ENCODE peak calls at places on chromosome 20, in ten cellular contexts. One of them, this sample, is unnamed.

GRCh38 chr20:41249371-41249770 is 68.2 kb downstream of the ZHX3 start:
- DNase-seq in left ventricle myocardium inferior: peak
- DNase-seq in activated T-cell treated with anti-CD3 and anti-CD28 coated beads, Interleukin-2, amount 50 U/mL, for 4 hours: no peak
- DNase-seq in germinal center: no peak
- DNase-seq in stimulated activated CD4-positive, alpha-beta T cell treated with anti-CD3 and anti-CD28 coated beads, Interleukin-1b, Interleukin-23, amount 100 ng/mL, for 48 hours: no peak
- DNase-seq in Kasumi-1: no peak
- DNase-seq in H7: no peak
- DNase-seq in caudate nucleus: no peak
- DNase-seq in left colon: peak
- DNase-seq in CD4-positive, alpha-beta T cell: no peak
- DNase-seq in this sample: no peak

GRCh38 chr20:1254307-1254706 is 11.8 kb upstream of the SNPH start:
- DNase-seq in left ventricle myocardium inferior: no peak
- DNase-seq in activated T-cell treated with anti-CD3 and anti-CD28 coated beads, Interleukin-2, amount 50 U/mL, for 4 hours: no peak
- DNase-seq in germinal center: no peak
- DNase-seq in stimulated activated CD4-positive, alpha-beta T cell treated with anti-CD3 and anti-CD28 coated beads, Interleukin-1b, Interleukin-23, amount 100 ng/mL, for 48 hours: no peak
- DNase-seq in Kasumi-1: no peak
- DNase-seq in H7: no peak
- DNase-seq in caudate nucleus: no peak
- DNase-seq in left colon: no peak
- DNase-seq in CD4-positive, alpha-beta T cell: no peak
- DNase-seq in this sample: no peak

GRCh38 chr20:46011631-46012482 is 3.1 kb downstream of the MMP9 start:
- DNase-seq in left ventricle myocardium inferior: peak
- DNase-seq in activated T-cell treated with anti-CD3 and anti-CD28 coated beads, Interleukin-2, amount 50 U/mL, for 4 hours: peak
- DNase-seq in germinal center: peak
- DNase-seq in stimulated activated CD4-positive, alpha-beta T cell treated with anti-CD3 and anti-CD28 coated beads, Interleukin-1b, Interleukin-23, amount 100 ng/mL, for 48 hours: peak
- DNase-seq in Kasumi-1: no peak
- DNase-seq in H7: peak
- DNase-seq in caudate nucleus: no peak
- DNase-seq in left colon: peak
- DNase-seq in CD4-positive, alpha-beta T cell: no peak
- DNase-seq in this sample: no peak

GRCh38 chr20:33273117-33273851 is 9.7 kb upstream of the BPIFB1 start:
- DNase-seq in left ventricle myocardium inferior: no peak
- DNase-seq in activated T-cell treated with anti-CD3 and anti-CD28 coated beads, Interleukin-2, amount 50 U/mL, for 4 hours: no peak
- DNase-seq in germinal center: no peak
- DNase-seq in stimulated activated CD4-positive, alpha-beta T cell treated with anti-CD3 and anti-CD28 coated beads, Interleukin-1b, Interleukin-23, amount 100 ng/mL, for 48 hours: peak
- DNase-seq in Kasumi-1: no peak
- DNase-seq in H7: no peak
- DNase-seq in caudate nucleus: no peak
- DNase-seq in left colon: no peak
- DNase-seq in CD4-positive, alpha-beta T cell: no peak
- DNase-seq in this sample: no peak

GRCh38 chr20:59048681-59049030 is 6.1 kb upstream of the PRELID3B start:
- DNase-seq in left ventricle myocardium inferior: no peak
- DNase-seq in activated T-cell treated with anti-CD3 and anti-CD28 coated beads, Interleukin-2, amount 50 U/mL, for 4 hours: no peak
- DNase-seq in germinal center: no peak
- DNase-seq in stimulated activated CD4-positive, alpha-beta T cell treated with anti-CD3 and anti-CD28 coated beads, Interleukin-1b, Interleukin-23, amount 100 ng/mL, for 48 hours: no peak
- DNase-seq in Kasumi-1: no peak
- DNase-seq in H7: no peak
- DNase-seq in caudate nucleus: no peak
- DNase-seq in left colon: no peak
- DNase-seq in CD4-positive, alpha-beta T cell: no peak
- DNase-seq in this sample: no peak

GRCh38 chr20:2292711-2293110 is 3.1 kb upstream of the TGM3 start:
- DNase-seq in left ventricle myocardium inferior: no peak
- DNase-seq in activated T-cell treated with anti-CD3 and anti-CD28 coated beads, Interleukin-2, amount 50 U/mL, for 4 hours: no peak
- DNase-seq in germinal center: no peak
- DNase-seq in stimulated activated CD4-positive, alpha-beta T cell treated with anti-CD3 and anti-CD28 coated beads, Interleukin-1b, Interleukin-23, amount 100 ng/mL, for 48 hours: no peak
- DNase-seq in Kasumi-1: peak
- DNase-seq in H7: no peak
- DNase-seq in caudate nucleus: no peak
- DNase-seq in left colon: no peak
- DNase-seq in CD4-positive, alpha-beta T cell: no peak
- DNase-seq in this sample: no peak

GRCh38 chr20:4545526-4545925 is 176.2 kb upstream of the PRND start:
- DNase-seq in left ventricle myocardium inferior: no peak
- DNase-seq in activated T-cell treated with anti-CD3 and anti-CD28 coated beads, Interleukin-2, amount 50 U/mL, for 4 hours: no peak
- DNase-seq in germinal center: no peak
- DNase-seq in stimulated activated CD4-positive, alpha-beta T cell treated with anti-CD3 and anti-CD28 coated beads, Interleukin-1b, Interleukin-23, amount 100 ng/mL, for 48 hours: no peak
- DNase-seq in Kasumi-1: no peak
- DNase-seq in H7: no peak
- DNase-seq in caudate nucleus: no peak
- DNase-seq in left colon: no peak
- DNase-seq in CD4-positive, alpha-beta T cell: no peak
- DNase-seq in this sample: no peak

GRCh38 chr20:20712004-20712473 is 405 bp downstream of the RALGAPA2 start:
- DNase-seq in left ventricle myocardium inferior: no peak
- DNase-seq in activated T-cell treated with anti-CD3 and anti-CD28 coated beads, Interleukin-2, amount 50 U/mL, for 4 hours: no peak
- DNase-seq in germinal center: peak
- DNase-seq in stimulated activated CD4-positive, alpha-beta T cell treated with anti-CD3 and anti-CD28 coated beads, Interleukin-1b, Interleukin-23, amount 100 ng/mL, for 48 hours: no peak
- DNase-seq in Kasumi-1: no peak
- DNase-seq in H7: no peak
- DNase-seq in caudate nucleus: peak
- DNase-seq in left colon: peak
- DNase-seq in CD4-positive, alpha-beta T cell: no peak
- DNase-seq in this sample: peak

GRCh38 chr20:48352628-48353027 is 475.2 kb downstream of the PREX1 start:
- DNase-seq in left ventricle myocardium inferior: no peak
- DNase-seq in activated T-cell treated with anti-CD3 and anti-CD28 coated beads, Interleukin-2, amount 50 U/mL, for 4 hours: no peak
- DNase-seq in germinal center: no peak
- DNase-seq in stimulated activated CD4-positive, alpha-beta T cell treated with anti-CD3 and anti-CD28 coated beads, Interleukin-1b, Interleukin-23, amount 100 ng/mL, for 48 hours: no peak
- DNase-seq in Kasumi-1: no peak
- DNase-seq in H7: no peak
- DNase-seq in caudate nucleus: no peak
- DNase-seq in left colon: no peak
- DNase-seq in CD4-positive, alpha-beta T cell: no peak
- DNase-seq in this sample: no peak

GRCh38 chr20:2701671-2702081 is 9.1 kb downstream of the EBF4 start:
- DNase-seq in left ventricle myocardium inferior: no peak
- DNase-seq in activated T-cell treated with anti-CD3 and anti-CD28 coated beads, Interleukin-2, amount 50 U/mL, for 4 hours: no peak
- DNase-seq in germinal center: no peak
- DNase-seq in stimulated activated CD4-positive, alpha-beta T cell treated with anti-CD3 and anti-CD28 coated beads, Interleukin-1b, Interleukin-23, amount 100 ng/mL, for 48 hours: no peak
- DNase-seq in Kasumi-1: no peak
- DNase-seq in H7: peak
- DNase-seq in caudate nucleus: no peak
- DNase-seq in left colon: no peak
- DNase-seq in CD4-positive, alpha-beta T cell: no peak
- DNase-seq in this sample: no peak

GRCh38 chr20:20393770-20394169 is 25.9 kb downstream of the INSM1 start:
- DNase-seq in left ventricle myocardium inferior: no peak
- DNase-seq in activated T-cell treated with anti-CD3 and anti-CD28 coated beads, Interleukin-2, amount 50 U/mL, for 4 hours: no peak
- DNase-seq in germinal center: no peak
- DNase-seq in stimulated activated CD4-positive, alpha-beta T cell treated with anti-CD3 and anti-CD28 coated beads, Interleukin-1b, Interleukin-23, amount 100 ng/mL, for 48 hours: no peak
- DNase-seq in Kasumi-1: peak
- DNase-seq in H7: no peak
- DNase-seq in caudate nucleus: no peak
- DNase-seq in left colon: no peak
- DNase-seq in CD4-positive, alpha-beta T cell: no peak
- DNase-seq in this sample: no peak

GRCh38 chr20:56628873-56629463 is at the start of gene TFAP2C:
- DNase-seq in left ventricle myocardium inferior: peak
- DNase-seq in activated T-cell treated with anti-CD3 and anti-CD28 coated beads, Interleukin-2, amount 50 U/mL, for 4 hours: no peak
- DNase-seq in germinal center: peak
- DNase-seq in stimulated activated CD4-positive, alpha-beta T cell treated with anti-CD3 and anti-CD28 coated beads, Interleukin-1b, Interleukin-23, amount 100 ng/mL, for 48 hours: peak
- DNase-seq in Kasumi-1: no peak
- DNase-seq in H7: peak
- DNase-seq in caudate nucleus: no peak
- DNase-seq in left colon: peak
- DNase-seq in CD4-positive, alpha-beta T cell: no peak
- DNase-seq in this sample: no peak

GRCh38 chr20:47859255-47859654 is 74.0 kb upstream of the SULF2 start:
- DNase-seq in left ventricle myocardium inferior: no peak
- DNase-seq in activated T-cell treated with anti-CD3 and anti-CD28 coated beads, Interleukin-2, amount 50 U/mL, for 4 hours: no peak
- DNase-seq in germinal center: no peak
- DNase-seq in stimulated activated CD4-positive, alpha-beta T cell treated with anti-CD3 and anti-CD28 coated beads, Interleukin-1b, Interleukin-23, amount 100 ng/mL, for 48 hours: no peak
- DNase-seq in Kasumi-1: no peak
- DNase-seq in H7: no peak
- DNase-seq in caudate nucleus: no peak
- DNase-seq in left colon: no peak
- DNase-seq in CD4-positive, alpha-beta T cell: no peak
- DNase-seq in this sample: no peak

GRCh38 chr20:11917663-11918062 is at the start of gene BTBD3:
- DNase-seq in left ventricle myocardium inferior: peak
- DNase-seq in activated T-cell treated with anti-CD3 and anti-CD28 coated beads, Interleukin-2, amount 50 U/mL, for 4 hours: no peak
- DNase-seq in germinal center: no peak
- DNase-seq in stimulated activated CD4-positive, alpha-beta T cell treated with anti-CD3 and anti-CD28 coated beads, Interleukin-1b, Interleukin-23, amount 100 ng/mL, for 48 hours: no peak
- DNase-seq in Kasumi-1: no peak
- DNase-seq in H7: peak
- DNase-seq in caudate nucleus: no peak
- DNase-seq in left colon: peak
- DNase-seq in CD4-positive, alpha-beta T cell: no peak
- DNase-seq in this sample: no peak

GRCh38 chr20:60058869-60059268 is 100.6 kb downstream of the CDH26 start:
- DNase-seq in left ventricle myocardium inferior: no peak
- DNase-seq in activated T-cell treated with anti-CD3 and anti-CD28 coated beads, Interleukin-2, amount 50 U/mL, for 4 hours: no peak
- DNase-seq in germinal center: no peak
- DNase-seq in stimulated activated CD4-positive, alpha-beta T cell treated with anti-CD3 and anti-CD28 coated beads, Interleukin-1b, Interleukin-23, amount 100 ng/mL, for 48 hours: no peak
- DNase-seq in Kasumi-1: peak
- DNase-seq in H7: no peak
- DNase-seq in caudate nucleus: no peak
- DNase-seq in left colon: no peak
- DNase-seq in CD4-positive, alpha-beta T cell: no peak
- DNase-seq in this sample: no peak

GRCh38 chr20:38127920-38128528 is 37.0 kb downstream of the TGM2 start:
- DNase-seq in left ventricle myocardium inferior: no peak
- DNase-seq in activated T-cell treated with anti-CD3 and anti-CD28 coated beads, Interleukin-2, amount 50 U/mL, for 4 hours: no peak
- DNase-seq in germinal center: no peak
- DNase-seq in stimulated activated CD4-positive, alpha-beta T cell treated with anti-CD3 and anti-CD28 coated beads, Interleukin-1b, Interleukin-23, amount 100 ng/mL, for 48 hours: no peak
- DNase-seq in Kasumi-1: no peak
- DNase-seq in H7: peak
- DNase-seq in caudate nucleus: no peak
- DNase-seq in left colon: peak
- DNase-seq in CD4-positive, alpha-beta T cell: no peak
- DNase-seq in this sample: no peak

GRCh38 chr20:50191566-50192363 is 1.1 kb downstream of the CEBPB start:
- DNase-seq in left ventricle myocardium inferior: peak
- DNase-seq in activated T-cell treated with anti-CD3 and anti-CD28 coated beads, Interleukin-2, amount 50 U/mL, for 4 hours: peak
- DNase-seq in germinal center: peak
- DNase-seq in stimulated activated CD4-positive, alpha-beta T cell treated with anti-CD3 and anti-CD28 coated beads, Interleukin-1b, Interleukin-23, amount 100 ng/mL, for 48 hours: peak
- DNase-seq in Kasumi-1: peak
- DNase-seq in H7: peak
- DNase-seq in caudate nucleus: peak
- DNase-seq in left colon: peak
- DNase-seq in CD4-positive, alpha-beta T cell: peak
- DNase-seq in this sample: peak

GRCh38 chr20:24981750-24982149 is 10.8 kb downstream of the APMAP start:
- DNase-seq in left ventricle myocardium inferior: peak
- DNase-seq in activated T-cell treated with anti-CD3 and anti-CD28 coated beads, Interleukin-2, amount 50 U/mL, for 4 hours: no peak
- DNase-seq in germinal center: no peak
- DNase-seq in stimulated activated CD4-positive, alpha-beta T cell treated with anti-CD3 and anti-CD28 coated beads, Interleukin-1b, Interleukin-23, amount 100 ng/mL, for 48 hours: no peak
- DNase-seq in Kasumi-1: no peak
- DNase-seq in H7: no peak
- DNase-seq in caudate nucleus: no peak
- DNase-seq in left colon: no peak
- DNase-seq in CD4-positive, alpha-beta T cell: no peak
- DNase-seq in this sample: no peak

GRCh38 chr20:2042400-2042799 is 48.5 kb upstream of the PDYN start:
- DNase-seq in left ventricle myocardium inferior: no peak
- DNase-seq in activated T-cell treated with anti-CD3 and anti-CD28 coated beads, Interleukin-2, amount 50 U/mL, for 4 hours: no peak
- DNase-seq in germinal center: no peak
- DNase-seq in stimulated activated CD4-positive, alpha-beta T cell treated with anti-CD3 and anti-CD28 coated beads, Interleukin-1b, Interleukin-23, amount 100 ng/mL, for 48 hours: no peak
- DNase-seq in Kasumi-1: no peak
- DNase-seq in H7: no peak
- DNase-seq in caudate nucleus: no peak
- DNase-seq in left colon: no peak
- DNase-seq in CD4-positive, alpha-beta T cell: no peak
- DNase-seq in this sample: no peak